ENCODE peak calls at places on chromosomes 16 and 17, in four cellular contexts. O is tibial nerve, W is body of pancreas, X is IMR-90. F is an unnamed sample. For H3K4me1, the result is how much of the 10 kb centered on the place peaks cover.

GRCh38 chr16:101586-101985 is 23.6 kb downstream of the MPG start:
- DNase-seq in O (no peak), X (no peak), W (no peak), F (no peak)

GRCh38 chr17:31293586-31293985 is 3.5 kb downstream of the OMG start:
- DNase-seq in W (no peak), X (no peak), O (no peak), F (no peak)

GRCh38 chr16:68344252-68344651 is 33.4 kb downstream of the PRMT7 start:
- DNase-seq in W (no peak), O (no peak), X (no peak), F (no peak)

GRCh38 chr17:53012364-53012763 is 810.4 kb upstream of the KIF2B start:
- DNase-seq in X (no peak), O (no peak), W (no peak), F (no peak)

GRCh38 chr17:74006366-74006765 is 197.1 kb upstream of the RPL38 start:
- DNase-seq in W (no peak), O (no peak), X (no peak), F (no peak)

GRCh38 chr16:54506691-54507090 is 220.1 kb upstream of the IRX3 start:
- DNase-seq in W (no peak), O (no peak), X (no peak), F (no peak)

GRCh38 chr17:78898947-78899346 is 4.1 kb downstream of the CEP295NL start:
- DNase-seq in O (no peak), X (no peak), W (no peak), F (no peak)

GRCh38 chr16:84618428-84619102 is 687 bp upstream of the COTL1 start:
- DNase-seq in W (peak), X (peak), O (no peak), F (no peak)

GRCh38 chr16:87835882-87836331 is 33.4 kb downstream of the SLC7A5 start:
- DNase-seq in X (no peak), W (no peak), O (no peak), F (no peak)

GRCh38 chr16:14005335-14005734 is 65.8 kb upstream of the MRTFB start:
- DNase-seq in W (no peak), X (no peak), O (no peak), F (no peak)

GRCh38 chr16:78437352-78437968 is 338.0 kb downstream of the WWOX start:
- DNase-seq in O (no peak), X (peak), W (peak), F (peak)

GRCh38 chr17:70022175-70022574 is 52.9 kb upstream of the KCNJ16 start:
- DNase-seq in W (no peak), O (no peak), X (peak), F (no peak)

GRCh38 chr17:57370051-57370581 is 113.8 kb downstream of the MSI2 start:
- DNase-seq in X (peak), O (no peak), W (no peak), F (no peak)

GRCh38 chr17:42055496-42055895 is 5.1 kb upstream of the C17orf113 start:
- DNase-seq in O (no peak), X (peak), W (no peak), F (no peak)

GRCh38 chr16:54398986-54399385 is 112.4 kb upstream of the IRX3 start:
- DNase-seq in O (no peak), W (no peak), X (no peak), F (no peak)

GRCh38 chr17:56350592-56350991 is 197.3 kb downstream of the ANKFN1 start:
- DNase-seq in W (no peak), X (no peak), O (no peak), F (no peak)
- H3K4me1 ChIP-seq in W (under half), X (under half), O (under half), F (under half)

GRCh38 chr16:4576008-4576407 is 19.9 kb downstream of the C16orf96 start:
- DNase-seq in X (no peak), W (no peak), O (no peak), F (no peak)
- TF ChIP-seq POLR2A in X (no peak), W (no peak), O (no peak), F (no peak)

DNA sequence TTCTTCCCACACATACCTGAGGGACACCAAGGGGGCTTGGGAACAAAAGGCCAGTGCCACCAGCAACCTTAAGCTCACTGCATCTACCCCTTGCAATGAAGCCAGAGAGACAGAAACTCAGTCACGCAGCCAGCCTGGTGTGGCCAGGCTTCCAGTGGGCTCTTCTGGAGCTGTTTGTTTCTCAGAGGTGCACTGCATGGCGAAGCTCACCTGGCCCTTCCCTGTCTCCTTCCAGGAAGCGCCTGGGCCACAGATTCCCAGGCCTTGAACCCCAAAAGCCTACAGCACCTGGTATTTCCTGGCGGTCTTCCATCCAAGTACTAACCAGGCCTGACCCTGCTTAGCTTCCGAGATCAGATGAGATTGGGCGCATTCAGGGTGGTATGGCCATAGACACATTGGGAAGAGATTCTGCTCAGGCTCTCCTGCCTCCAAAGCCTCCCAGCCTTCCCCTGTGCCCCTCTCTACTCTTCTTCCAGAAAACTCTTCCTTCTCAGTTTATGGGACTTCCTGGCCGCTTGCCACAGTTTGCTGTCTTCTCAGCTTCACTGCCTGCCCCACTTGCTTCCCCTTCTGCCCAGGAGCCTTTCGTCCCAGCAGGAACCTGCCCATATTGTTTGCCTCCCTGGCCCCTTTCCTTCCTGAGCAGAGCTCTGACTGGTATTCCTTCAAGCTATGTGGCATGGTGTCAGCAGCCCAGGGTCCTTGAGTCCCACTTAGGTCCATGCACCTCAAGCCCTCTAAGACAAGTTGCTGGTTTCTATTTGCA is 1.6 kb downstream of the CISD3 start:
- DNase-seq in X (no peak), W (no peak), O (no peak), F (peak)
- H3K4me1 ChIP-seq in X (under half), W (half or more), O (under half), F (under half)

GRCh38 chr17:16491131-16491702 is 776 bp downstream of the LRRC75A start:
- DNase-seq in W (no peak), X (no peak), O (no peak), F (peak)
- TF ChIP-seq POLR2A in W (no peak), X (no peak), O (no peak), F (no peak)

DNA sequence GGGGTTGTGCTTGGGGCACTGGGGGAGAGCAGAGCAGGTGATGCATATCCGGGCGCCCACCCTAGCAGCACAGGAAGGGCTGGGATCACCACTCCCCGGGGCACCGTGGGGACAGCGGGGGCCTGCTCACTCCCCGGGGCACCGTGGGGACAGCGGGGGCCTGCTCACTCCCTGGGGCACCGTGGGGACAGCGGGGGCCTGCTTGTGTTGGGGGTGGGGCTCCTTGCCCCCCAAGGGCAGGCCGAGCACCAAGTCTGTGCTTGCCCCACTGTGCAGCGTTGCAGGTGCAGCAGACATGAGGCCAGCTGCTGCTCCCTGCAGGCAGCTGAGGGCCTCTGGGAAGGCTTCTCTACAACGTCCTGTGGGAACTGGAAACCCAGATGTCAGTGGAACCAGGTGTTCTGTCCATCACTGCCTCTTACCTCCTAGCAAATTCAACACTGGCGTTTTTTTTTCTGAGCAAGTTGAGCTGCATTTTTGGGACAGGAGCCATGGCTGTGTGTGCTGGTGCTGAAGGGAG is 25.0 kb upstream of the ZNF750 start:
- DNase-seq in X (no peak), O (no peak), W (no peak), F (no peak)
- H3K4me1 ChIP-seq in X (under half), O (under half), W (under half), F (under half)

DNA sequence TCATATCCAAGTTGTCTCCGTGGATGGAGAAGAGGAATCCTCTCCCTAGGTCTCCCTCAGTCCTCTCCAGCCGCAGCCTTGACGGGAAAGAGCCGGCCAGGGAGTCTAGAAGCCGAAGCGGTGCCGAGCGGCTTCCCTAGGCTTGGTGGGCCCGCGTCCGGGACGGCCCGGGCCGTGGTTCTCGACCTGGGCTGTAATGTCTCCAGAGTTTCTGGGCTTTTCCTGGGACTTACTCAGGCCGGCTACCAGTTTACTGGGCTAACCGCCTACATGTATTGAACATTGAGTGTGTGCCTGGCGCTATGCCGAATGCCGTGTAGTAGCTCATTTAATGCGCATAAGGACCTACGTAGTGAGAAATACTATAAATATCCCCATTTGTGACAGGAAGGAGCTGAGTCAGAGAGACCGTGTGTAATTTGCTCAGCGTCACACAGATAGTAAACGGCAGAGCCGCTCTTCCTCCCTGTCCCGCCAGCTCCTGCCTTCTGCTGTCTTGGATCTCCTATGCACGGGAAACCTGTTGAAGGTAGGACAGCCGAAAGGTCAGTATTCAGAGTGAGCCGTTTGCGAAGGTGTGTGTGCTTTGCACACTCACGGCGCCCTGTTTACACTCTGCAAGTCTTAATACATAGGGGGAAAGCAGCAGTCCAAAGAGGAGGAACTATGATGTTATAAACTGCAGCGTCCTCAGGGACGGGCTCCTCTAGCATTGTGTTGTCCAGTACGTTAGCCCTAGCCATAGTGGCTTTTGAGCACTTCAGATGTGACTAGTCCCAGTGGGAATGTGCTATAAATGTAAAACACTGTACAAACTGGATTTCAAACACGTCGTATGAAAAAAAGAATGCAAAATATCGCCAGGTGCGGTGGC is 723 bp upstream of the SPAG5 start:
- DNase-seq in W (peak), X (peak), O (peak), F (peak)
- TF ChIP-seq POLR2A in W (peak), X (peak), O (no peak), F (peak)